ENCODE peak calls at places on chromosomes 7 and 10, in six cellular contexts. One of them, this sample, is unnamed.

GRCh38 chr7:51950811-51951210 is 634.2 kb upstream of the COBL start:
- DNase-seq in GM13977: no peak
- DNase-seq in mucosa of gallbladder: no peak
- DNase-seq in stimulated activated CD4-positive, alpha-beta T cell treated with anti-CD3 and anti-CD28 coated beads, Interleukin-15, amount 100 ng/mL, for 24 hours: no peak
- DNase-seq in lower lobe of right lung: no peak
- DNase-seq in PC-9: no peak
- DNase-seq in this sample: no peak

GRCh38 chr7:151948039-151948438 is 8.2 kb upstream of the GALNTL5 start:
- DNase-seq in GM13977: no peak
- DNase-seq in mucosa of gallbladder: no peak
- DNase-seq in stimulated activated CD4-positive, alpha-beta T cell treated with anti-CD3 and anti-CD28 coated beads, Interleukin-15, amount 100 ng/mL, for 24 hours: no peak
- DNase-seq in lower lobe of right lung: no peak
- DNase-seq in PC-9: no peak
- DNase-seq in this sample: no peak

GRCh38 chr7:130486963-130487324 is 4.9 kb upstream of the MEST start:
- DNase-seq in GM13977: peak; percentile 23
- DNase-seq in mucosa of gallbladder: no peak
- DNase-seq in stimulated activated CD4-positive, alpha-beta T cell treated with anti-CD3 and anti-CD28 coated beads, Interleukin-15, amount 100 ng/mL, for 24 hours: no peak
- DNase-seq in lower lobe of right lung: no peak
- DNase-seq in PC-9: no peak
- DNase-seq in this sample: no peak

GRCh38 chr10:118662228-118663035 is 67.0 kb upstream of the PRLHR start:
- DNase-seq in GM13977: no peak
- DNase-seq in mucosa of gallbladder: no peak
- DNase-seq in stimulated activated CD4-positive, alpha-beta T cell treated with anti-CD3 and anti-CD28 coated beads, Interleukin-15, amount 100 ng/mL, for 24 hours: no peak
- DNase-seq in lower lobe of right lung: no peak
- DNase-seq in PC-9: no peak
- DNase-seq in this sample: no peak

GRCh38 chr7:381211-382117 is 91.5 kb downstream of the FOXL3 start:
- DNase-seq in GM13977: no peak
- DNase-seq in mucosa of gallbladder: no peak
- DNase-seq in stimulated activated CD4-positive, alpha-beta T cell treated with anti-CD3 and anti-CD28 coated beads, Interleukin-15, amount 100 ng/mL, for 24 hours: peak; percentile 56
- DNase-seq in lower lobe of right lung: peak; percentile 30
- DNase-seq in PC-9: no peak
- DNase-seq in this sample: no peak

GRCh38 chr10:30637881-30638467 is 8.4 kb upstream of the LYZL2 start:
- DNase-seq in GM13977: no peak
- DNase-seq in mucosa of gallbladder: no peak
- DNase-seq in stimulated activated CD4-positive, alpha-beta T cell treated with anti-CD3 and anti-CD28 coated beads, Interleukin-15, amount 100 ng/mL, for 24 hours: peak; percentile 43
- DNase-seq in lower lobe of right lung: no peak
- DNase-seq in PC-9: peak; percentile 46
- DNase-seq in this sample: no peak

GRCh38 chr10:103713676-103714075 is 141.7 kb downstream of the SH3PXD2A start:
- DNase-seq in GM13977: no peak
- DNase-seq in mucosa of gallbladder: no peak
- DNase-seq in stimulated activated CD4-positive, alpha-beta T cell treated with anti-CD3 and anti-CD28 coated beads, Interleukin-15, amount 100 ng/mL, for 24 hours: no peak
- DNase-seq in lower lobe of right lung: no peak
- DNase-seq in PC-9: no peak
- DNase-seq in this sample: no peak

GRCh38 chr7:2530076-2530967 is 10.7 kb downstream of the LFNG start:
- DNase-seq in GM13977: peak; percentile 86
- DNase-seq in mucosa of gallbladder: no peak
- DNase-seq in stimulated activated CD4-positive, alpha-beta T cell treated with anti-CD3 and anti-CD28 coated beads, Interleukin-15, amount 100 ng/mL, for 24 hours: peak; percentile 80
- DNase-seq in lower lobe of right lung: peak; percentile 78
- DNase-seq in PC-9: peak; percentile 74
- DNase-seq in this sample: no peak

GRCh38 chr7:2017483-2017891 is 215.3 kb downstream of the MAD1L1 start:
- DNase-seq in GM13977: no peak
- DNase-seq in mucosa of gallbladder: no peak
- DNase-seq in stimulated activated CD4-positive, alpha-beta T cell treated with anti-CD3 and anti-CD28 coated beads, Interleukin-15, amount 100 ng/mL, for 24 hours: no peak
- DNase-seq in lower lobe of right lung: peak; percentile 35
- DNase-seq in PC-9: no peak
- DNase-seq in this sample: no peak

This sample was measured in ureter.